ENCODE peak calls at places on chromosomes 11 and 22, in five cellular contexts. Z is neural progenitor cell, N is hepatocyte, E is epithelial cell of esophagus, B is body of pancreas. H is an unnamed sample.

GRCh38 chr11:122202951-122203456 is 87.0 kb upstream of the BLID start:
- DNase-seq in Z (peak), N (peak), E (peak), B (peak), H (no peak)

GRCh38 chr11:26149585-26149984 is 182.3 kb upstream of the ANO3 start:
- DNase-seq in Z (no peak), N (no peak), E (no peak), B (no peak), H (no peak)

GRCh38 chr22:49042066-49042465 is 785.6 kb downstream of the BRD1 start:
- DNase-seq in Z (no peak), N (no peak), E (no peak), B (no peak), H (no peak)

GRCh38 chr11:130165601-130166456 is 6.2 kb downstream of the ST14 start:
- DNase-seq in Z (no peak), N (no peak), E (peak), B (no peak), H (no peak)

GRCh38 chr11:66451663-66452062 is 13.0 kb upstream of the MRPL11 start:
- DNase-seq in Z (no peak), N (no peak), E (no peak), B (no peak), H (no peak)

GRCh38 chr11:70270877-70271634 is 566 bp downstream of the PPFIA1 start:
- DNase-seq in Z (peak), N (peak), E (peak), B (peak), H (peak)

GRCh38 chr22:44887941-44888366 is 121.9 kb downstream of the PHF21B start:
- DNase-seq in Z (no peak), N (no peak), E (no peak), B (no peak), H (no peak)

GRCh38 chr11:9862981-9863380 is 199.1 kb downstream of the SWAP70 start:
- DNase-seq in Z (no peak), N (no peak), E (no peak), B (no peak), H (no peak)

GRCh38 chr22:50218996-50219727 is 18.4 kb downstream of the SELENOO start:
- DNase-seq in Z (no peak), N (peak), E (peak), B (peak), H (peak)

GRCh38 chr11:6319879-6320410 is 356 bp downstream of the CAVIN3 start:
- DNase-seq in Z (peak), N (peak), E (peak), B (peak), H (no peak)

GRCh38 chr22:29268511-29269229 is 602 bp downstream of the EWSR1 start:
- DNase-seq in Z (peak), N (peak), E (peak), B (peak), H (peak)

GRCh38 chr22:44098021-44098739 is 74.1 kb downstream of the PARVB start:
- DNase-seq in Z (no peak), N (no peak), E (no peak), B (no peak), H (no peak)

GRCh38 chr22:28894320-28894719 is 10.9 kb downstream of the ZNRF3 start:
- DNase-seq in Z (no peak), N (no peak), E (peak), B (peak), H (no peak)

GRCh38 chr22:49380828-49381114 is 446.9 kb downstream of the BRD1 start:
- DNase-seq in Z (no peak), N (no peak), E (no peak), B (no peak), H (no peak)

GRCh38 chr11:126716456-126717083 is 284.0 kb downstream of the KIRREL3 start:
- DNase-seq in Z (peak), N (peak), E (no peak), B (peak), H (no peak)

GRCh38 chr22:17858033-17858432 is 83.8 kb upstream of the BID start:
- DNase-seq in Z (no peak), N (no peak), E (peak), B (no peak), H (no peak)

DNA sequence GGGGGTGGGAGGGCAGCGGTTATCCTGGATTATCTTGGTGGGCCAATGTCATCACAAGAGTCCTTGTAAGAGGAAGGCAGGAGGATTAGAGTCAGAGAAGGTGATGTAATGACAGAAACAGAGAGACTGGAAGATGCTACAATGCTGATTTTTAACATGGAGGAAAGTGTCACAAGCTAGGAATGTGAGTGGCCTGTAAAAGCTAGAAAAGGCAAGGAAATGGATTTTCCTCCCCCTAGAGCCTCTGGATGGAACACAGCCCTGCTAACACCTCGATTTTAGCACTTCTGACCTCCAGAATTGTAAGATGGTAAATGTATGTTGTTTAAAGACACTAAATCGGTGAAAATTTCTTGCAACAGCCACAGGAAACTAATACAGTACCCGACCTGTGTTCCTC is 109.3 kb downstream of the MN1 start:
- DNase-seq in Z (no peak), N (no peak), E (no peak), B (no peak), H (no peak)
- TF ChIP-seq CTCF in Z (no peak), N (no peak), E (no peak), B (no peak), H (peak)

DNA sequence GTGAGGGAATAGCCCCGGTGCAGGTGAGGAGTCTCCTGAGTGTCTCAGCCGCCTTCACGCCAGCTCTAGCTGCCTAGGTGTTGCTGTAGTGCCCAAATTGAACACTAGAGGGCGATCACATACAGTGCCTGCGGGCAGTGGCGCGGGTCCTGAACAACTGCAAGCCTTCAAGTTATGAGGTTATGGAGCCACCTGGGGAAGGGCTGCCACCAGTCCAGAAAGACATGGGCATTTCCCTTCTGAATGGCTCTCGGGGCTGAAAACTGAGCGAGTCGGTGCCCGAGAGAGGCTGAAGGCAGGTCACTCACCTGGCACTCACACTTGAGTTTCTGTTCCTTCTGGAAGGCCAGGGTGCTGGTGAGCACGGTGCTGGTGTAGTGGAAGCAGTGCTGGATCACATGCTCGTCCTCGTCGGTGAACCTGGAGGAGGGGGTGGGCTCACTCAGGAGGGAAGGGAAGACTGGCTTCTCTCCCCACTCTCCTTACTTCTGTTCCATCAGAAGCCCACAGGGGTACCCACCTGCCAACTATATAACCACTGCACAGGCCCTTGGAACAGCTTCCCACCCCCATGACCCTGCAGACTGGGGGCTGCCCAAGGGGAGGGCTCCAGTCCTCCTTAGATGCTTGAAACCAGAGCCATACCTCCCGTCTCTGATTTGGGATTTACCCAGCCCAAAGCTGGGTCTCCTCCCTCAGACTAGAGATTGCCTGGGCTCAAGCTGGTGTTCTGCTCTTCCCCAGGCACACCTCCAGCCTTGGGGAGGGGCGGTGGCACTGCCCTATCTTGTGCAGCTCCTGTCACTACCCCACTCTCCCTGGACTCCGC is 88.2 kb downstream of the PDE2A start:
- DNase-seq in Z (peak), N (peak), E (peak), B (peak), H (no peak)
- TF ChIP-seq CTCF in Z (peak), N (peak), E (peak), B (peak), H (peak)

DNA sequence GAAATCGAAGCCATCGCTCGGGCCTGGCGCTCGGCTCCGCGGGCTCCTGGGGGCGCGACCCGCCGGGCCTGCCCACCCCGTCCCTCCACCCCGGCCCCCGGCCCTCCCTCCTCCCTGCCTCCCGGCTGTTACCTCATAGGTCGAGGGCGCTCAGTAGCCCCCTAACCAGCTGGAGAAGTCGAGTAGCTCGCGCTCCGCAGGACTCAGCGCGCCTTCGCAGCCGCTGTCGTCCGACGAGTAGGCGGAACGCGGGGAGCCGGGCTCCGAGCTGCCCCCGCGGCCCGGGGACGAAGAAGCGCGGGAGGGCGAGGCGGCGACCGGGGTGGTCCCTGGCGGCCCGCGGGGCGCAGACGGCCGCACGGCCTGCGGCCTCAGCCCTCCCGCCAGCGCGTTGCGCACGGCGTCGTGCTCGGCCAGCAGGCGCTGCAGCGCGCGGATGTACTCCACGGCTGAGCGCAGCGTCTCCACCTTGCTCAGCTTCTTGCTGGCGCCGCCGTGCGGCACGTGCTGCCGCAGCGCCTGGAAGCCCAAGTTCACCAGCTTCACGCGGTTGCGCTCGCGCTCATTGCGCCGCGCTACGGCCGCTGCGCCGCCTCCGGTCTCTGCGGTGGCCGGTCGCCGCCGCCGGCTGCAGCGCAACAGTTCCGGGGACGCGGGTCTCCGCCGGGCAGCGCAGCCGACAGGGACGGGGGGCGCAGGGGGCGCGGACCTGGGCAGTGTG is 627 bp downstream of the ASCL2 start:
- DNase-seq in Z (peak), N (peak), E (peak), B (peak), H (no peak)
- TF ChIP-seq CTCF in Z (peak), N (peak), E (peak), B (no peak), H (no peak)

GRCh38 chr11:811446-812245 is 1.9 kb downstream of the RPLP2 start:
- DNase-seq in Z (no peak), N (no peak), E (peak), B (no peak), H (no peak)
- TF ChIP-seq CTCF in Z (no peak), N (no peak), E (peak), B (no peak), H (peak)

GRCh38 chr22:22110548-22111266 is 128.1 kb upstream of the TOP3B start:
- DNase-seq in Z (peak), N (peak), E (peak), B (peak), H (peak)
- TF ChIP-seq CTCF in Z (peak), N (peak), E (peak), B (peak), H (peak)

DNA sequence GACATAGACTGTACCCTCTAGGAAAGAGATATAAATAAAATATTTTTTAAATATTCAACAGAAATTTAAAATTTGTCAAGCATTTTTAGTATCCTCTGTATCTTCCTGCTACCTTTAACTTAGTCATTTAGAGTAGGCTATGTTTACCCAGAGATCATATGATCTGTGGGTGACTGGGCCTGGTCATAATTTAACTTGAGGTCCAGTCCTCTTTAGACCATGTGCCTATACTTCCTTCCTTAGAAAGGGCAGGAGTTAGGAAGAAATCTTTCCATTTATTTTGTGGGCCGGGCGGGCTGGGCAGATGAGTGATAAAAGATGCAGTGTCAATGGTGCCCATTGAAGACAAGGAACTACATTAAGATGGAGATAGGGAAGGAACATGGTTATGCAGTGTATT is 31.0 kb upstream of the PDE3B start:
- DNase-seq in Z (no peak), N (peak), E (no peak), B (no peak), H (no peak)
- TF ChIP-seq CTCF in Z (no peak), N (no peak), E (no peak), B (no peak), H (no peak)

DNA sequence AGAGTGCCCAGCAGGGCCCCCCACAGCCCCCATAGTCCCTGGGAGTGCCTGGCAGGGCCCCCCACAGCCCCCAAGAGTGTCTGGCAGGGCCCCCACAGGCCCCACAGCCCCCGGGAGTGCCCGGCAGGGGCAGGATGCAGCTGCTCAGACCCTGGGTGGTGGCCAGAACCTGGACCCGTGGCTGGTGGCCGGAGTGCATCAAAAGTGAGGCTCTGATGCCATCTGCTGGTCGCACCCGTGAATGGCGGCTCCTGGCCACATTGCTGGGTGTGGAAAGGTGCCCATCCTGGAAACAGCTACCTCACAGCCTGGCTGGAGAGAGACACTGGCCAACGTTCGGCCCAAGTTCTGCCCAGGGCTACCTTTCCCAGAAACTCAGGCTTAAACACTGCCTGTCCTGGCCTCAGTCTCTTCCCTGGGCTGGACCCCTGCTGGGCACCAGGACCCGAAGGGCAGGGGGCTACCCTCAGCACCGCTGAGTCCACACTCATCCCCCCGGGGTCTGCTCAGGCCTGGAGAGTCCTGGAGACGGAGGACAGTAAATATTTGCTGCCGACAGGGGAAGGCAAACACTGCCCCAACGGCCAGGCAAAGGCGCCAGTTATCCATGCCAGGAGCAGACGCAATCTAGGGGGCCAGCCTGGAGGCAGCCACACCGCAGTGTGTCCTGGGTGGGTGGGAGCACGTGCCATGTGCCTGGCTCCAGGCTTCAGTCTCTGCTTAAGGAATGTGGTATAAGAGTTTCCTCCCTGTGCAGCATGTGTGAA is 4.4 kb downstream of the INS start:
- DNase-seq in Z (peak), N (peak), E (peak), B (peak), H (no peak)
- TF ChIP-seq CTCF in Z (peak), N (peak), E (peak), B (peak), H (peak)

GRCh38 chr11:69207165-69207889 is 51.6 kb downstream of the SMIM38 start:
- DNase-seq in Z (no peak), N (no peak), E (no peak), B (no peak), H (no peak)

GRCh38 chr11:69209936-69210659 is 54.4 kb downstream of the SMIM38 start:
- DNase-seq in Z (no peak), N (peak), E (peak), B (peak), H (no peak)

GRCh38 chr11:69209421-69209820 is 53.7 kb downstream of the SMIM38 start:
- DNase-seq in Z (no peak), N (no peak), E (no peak), B (no peak), H (no peak)

GRCh38 chr11:69209038-69209350 is 53.3 kb downstream of the SMIM38 start:
- DNase-seq in Z (no peak), N (no peak), E (no peak), B (no peak), H (no peak)

GRCh38 chr11:69208190-69209037 is 52.7 kb downstream of the SMIM38 start:
- DNase-seq in Z (no peak), N (no peak), E (no peak), B (no peak), H (no peak)
- TF ChIP-seq CTCF in Z (no peak), N (no peak), E (no peak), B (no peak), H (no peak)

GRCh38 chr22:22692707-22693530 is 48.5 kb downstream of the GGTLC2 start:
- DNase-seq in Z (peak), N (peak), E (peak), B (peak), H (no peak)
- TF ChIP-seq CTCF in Z (peak), N (peak), E (peak), B (peak), H (peak)

DNA sequence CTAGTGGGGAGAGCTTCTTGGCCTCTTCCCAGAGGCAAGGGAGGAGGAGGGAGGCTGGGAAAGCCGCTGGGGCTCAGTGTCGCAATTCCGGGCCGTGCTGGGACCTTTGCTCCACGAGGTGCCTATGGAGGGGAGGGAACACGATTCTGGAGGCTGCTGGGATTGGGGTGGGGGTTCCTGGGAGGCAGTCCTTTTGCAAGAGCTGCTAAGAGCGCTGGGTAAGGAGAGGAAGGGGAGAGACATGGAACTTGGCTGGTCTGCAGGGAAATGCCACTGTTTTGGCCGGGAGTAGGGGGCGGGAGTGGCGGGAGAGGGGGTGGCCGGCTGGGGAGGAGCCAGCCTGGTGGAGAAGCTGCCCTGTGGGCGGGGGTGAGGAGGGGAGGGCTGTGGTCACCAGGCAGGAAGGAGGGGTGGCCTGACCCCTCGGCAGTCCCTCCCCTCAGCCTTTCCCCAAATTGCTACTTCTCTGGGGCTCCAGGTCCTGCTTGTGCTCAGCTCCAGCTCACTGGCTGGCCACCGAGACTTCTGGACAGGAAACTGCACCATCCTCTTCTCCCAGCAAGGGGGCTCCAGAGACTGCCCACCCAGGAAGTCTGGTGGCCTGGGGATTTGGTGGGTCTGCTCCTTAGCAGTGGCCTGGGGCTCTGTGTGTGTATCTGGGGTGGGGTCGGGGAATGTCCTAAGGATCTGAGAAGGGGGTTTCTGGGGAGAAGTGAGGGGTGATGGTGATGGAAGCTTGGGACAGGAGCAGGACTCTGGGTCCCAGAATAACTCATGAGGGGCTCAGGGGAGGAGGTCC is at the start of gene NR1H3:
- DNase-seq in Z (peak), N (peak), E (no peak), B (peak), H (no peak)
- TF ChIP-seq CTCF in Z (peak), N (peak), E (peak), B (peak), H (peak)